ENCODE peak calls at places on chromosomes 7 and 10, in six cellular contexts. C, K, T, L, X and W are unnamed samples.
A peak's percentile ranks its signal among the peaks of the same experiment; 100 is the strongest.

GRCh38 chr10:60396766-60397165 is 7.1 kb upstream of the ANK3 start:
- DNase-seq in C (no peak), K (no peak), T (no peak), L (no peak), X (no peak), W (no peak)

GRCh38 chr10:57188846-57189245 is 827.8 kb upstream of the ZWINT start:
- DNase-seq in C (no peak), K (no peak), T (no peak), L (no peak), X (no peak), W (no peak)

GRCh38 chr10:33306756-33307519 is 27.5 kb downstream of the NRP1 start:
- DNase-seq in C (no peak), K (no peak), T (no peak), L (no peak), X (no peak), W (peak; percentile 34)

GRCh38 chr10:3509355-3509754 is 275.7 kb downstream of the KLF6 start:
- DNase-seq in C (no peak), K (no peak), T (no peak), L (no peak), X (no peak), W (no peak)

GRCh38 chr10:103575416-103576075 is 82.0 kb downstream of the NEURL1 start:
- DNase-seq in C (no peak), K (no peak), T (no peak), L (no peak), X (no peak), W (peak; percentile 21)

GRCh38 chr10:53606951-53607350 is 834.4 kb upstream of the MBL2 start:
- DNase-seq in C (no peak), K (no peak), T (no peak), L (no peak), X (no peak), W (no peak)

GRCh38 chr7:150334108-150334507 is 7.3 kb downstream of the RARRES2 start:
- DNase-seq in C (no peak), K (no peak), T (no peak), L (no peak), X (no peak), W (no peak)

GRCh38 chr10:132526676-132527075 is 10.9 kb upstream of the INPP5A start:
- DNase-seq in C (no peak), K (no peak), T (no peak), L (no peak), X (no peak), W (peak; percentile 93)

GRCh38 chr7:69722836-69723235 is 124.6 kb downstream of the AUTS2 start:
- DNase-seq in C (no peak), K (no peak), T (no peak), L (no peak), X (no peak), W (no peak)

GRCh38 chr7:121153995-121154394 is 165.5 kb downstream of the CPED1 start:
- DNase-seq in C (no peak), K (no peak), T (no peak), L (no peak), X (no peak), W (no peak)

GRCh38 chr7:44052771-44053365 is 8.4 kb downstream of the DBNL start:
- DNase-seq in C (no peak), K (no peak), T (no peak), L (no peak), X (no peak), W (no peak)

GRCh38 chr7:159016591-159016990 is 128.1 kb downstream of the VIPR2 start:
- DNase-seq in C (no peak), K (no peak), T (no peak), L (no peak), X (no peak), W (no peak)

GRCh38 chr7:86932038-86932512 is 127.4 kb downstream of the ELAPOR2 start:
- DNase-seq in C (no peak), K (no peak), T (no peak), L (no peak), X (no peak), W (peak; percentile 38)

GRCh38 chr7:158904599-158904998 is 48.2 kb downstream of the DYNC2I1 start:
- DNase-seq in C (no peak), K (no peak), T (no peak), L (no peak), X (no peak), W (no peak)

GRCh38 chr10:1217661-1218060 is 161.5 kb downstream of the WDR37 start:
- DNase-seq in C (no peak), K (no peak), T (no peak), L (no peak), X (no peak), W (no peak)

GRCh38 chr10:124626759-124627380 is 117.3 kb downstream of the FAM53B start:
- DNase-seq in C (no peak), K (peak; percentile 67), T (no peak), L (no peak), X (peak; percentile 43), W (no peak)

GRCh38 chr7:54299426-54299825 is 242.7 kb upstream of the VSTM2A start:
- DNase-seq in C (no peak), K (no peak), T (no peak), L (no peak), X (no peak), W (no peak)